ENCODE peak calls at places on chromosomes 3 and 15, in seven cellular contexts. L is K562, P is H1, U is GM12878, E is HepG2, Q is HCT116, R is SK-N-SH. G is an unnamed sample.

GRCh38 chr3:76826915-76827314 is 213.0 kb upstream of the ROBO2 start:
- DNase-seq in R (no peak), Q (no peak), E (no peak), U (no peak), L (no peak), P (no peak), G (no peak)

GRCh38 chr3:163809540-163809993 is 1268.7 kb downstream of the SI start:
- DNase-seq in Q (no peak), P (no peak), R (no peak), U (peak; percentile 57), L (no peak), E (no peak), G (no peak)

GRCh38 chr3:188788621-188789081 is 383.1 kb upstream of the TPRG1 start:
- DNase-seq in U (no peak), Q (no peak), R (no peak), E (no peak), P (no peak), L (no peak), G (no peak)

GRCh38 chr15:66884661-66885237 is 180.7 kb upstream of the SMAD3 start:
- DNase-seq in P (peak; percentile 27), Q (no peak), R (no peak), E (no peak), U (no peak), L (no peak), G (no peak)

GRCh38 chr15:31399544-31400171 is 73.0 kb downstream of the KLF13 start:
- DNase-seq in U (no peak), R (no peak), E (no peak), P (no peak), L (no peak), Q (no peak), G (no peak)

GRCh38 chr3:40593351-40593750 is 68.6 kb downstream of the ZNF621 start:
- DNase-seq in E (no peak), Q (no peak), R (no peak), U (no peak), L (no peak), P (no peak), G (no peak)

GRCh38 chr3:189685854-189686253 is 54.7 kb downstream of the TP63 start:
- DNase-seq in E (peak; percentile 5), R (no peak), U (no peak), L (no peak), Q (peak; percentile 2), P (no peak), G (no peak)

GRCh38 chr15:94066811-94067210 is 164.6 kb upstream of the MCTP2 start:
- DNase-seq in E (no peak), U (no peak), L (no peak), R (no peak), P (no peak), Q (no peak), G (no peak)

GRCh38 chr3:110166791-110167190 is 829.4 kb upstream of the DPPA4 start:
- DNase-seq in L (no peak), R (no peak), P (no peak), Q (no peak), U (no peak), E (no peak), G (no peak)

GRCh38 chr3:122786067-122786466 is 7.6 kb downstream of the HSPBAP1 start:
- DNase-seq in Q (no peak), R (no peak), U (no peak), E (peak; percentile 40), P (no peak), L (no peak), G (no peak)
- TF ChIP-seq JUND in Q (no peak), R (no peak), U (no peak), E (no peak), P (no peak), L (no peak), G (no peak)

GRCh38 chr3:151178208-151178845 is 24.7 kb downstream of the GPR171 start:
- DNase-seq in P (no peak), R (no peak), E (peak; percentile 97), Q (no peak), L (no peak), U (no peak), G (no peak)
- TF ChIP-seq JUND in P (no peak), R (no peak), E (no peak), Q (no peak), L (no peak), U (no peak), G (no peak)

GRCh38 chr15:50312636-50313035 is 42.4 kb downstream of the GABPB1 start:
- DNase-seq in U (no peak), Q (no peak), L (no peak), P (no peak), E (no peak), R (no peak), G (no peak)

GRCh38 chr15:50320504-50320903 is 34.5 kb downstream of the GABPB1 start:
- DNase-seq in R (no peak), L (no peak), Q (no peak), E (no peak), P (no peak), U (no peak), G (no peak)

GRCh38 chr15:50318697-50319096 is 36.3 kb downstream of the GABPB1 start:
- DNase-seq in L (no peak), R (no peak), E (no peak), P (no peak), U (no peak), Q (no peak), G (no peak)

GRCh38 chr15:50321680-50322079 is 33.3 kb downstream of the GABPB1 start:
- DNase-seq in Q (no peak), U (no peak), L (no peak), R (no peak), E (no peak), P (no peak), G (no peak)

DNA sequence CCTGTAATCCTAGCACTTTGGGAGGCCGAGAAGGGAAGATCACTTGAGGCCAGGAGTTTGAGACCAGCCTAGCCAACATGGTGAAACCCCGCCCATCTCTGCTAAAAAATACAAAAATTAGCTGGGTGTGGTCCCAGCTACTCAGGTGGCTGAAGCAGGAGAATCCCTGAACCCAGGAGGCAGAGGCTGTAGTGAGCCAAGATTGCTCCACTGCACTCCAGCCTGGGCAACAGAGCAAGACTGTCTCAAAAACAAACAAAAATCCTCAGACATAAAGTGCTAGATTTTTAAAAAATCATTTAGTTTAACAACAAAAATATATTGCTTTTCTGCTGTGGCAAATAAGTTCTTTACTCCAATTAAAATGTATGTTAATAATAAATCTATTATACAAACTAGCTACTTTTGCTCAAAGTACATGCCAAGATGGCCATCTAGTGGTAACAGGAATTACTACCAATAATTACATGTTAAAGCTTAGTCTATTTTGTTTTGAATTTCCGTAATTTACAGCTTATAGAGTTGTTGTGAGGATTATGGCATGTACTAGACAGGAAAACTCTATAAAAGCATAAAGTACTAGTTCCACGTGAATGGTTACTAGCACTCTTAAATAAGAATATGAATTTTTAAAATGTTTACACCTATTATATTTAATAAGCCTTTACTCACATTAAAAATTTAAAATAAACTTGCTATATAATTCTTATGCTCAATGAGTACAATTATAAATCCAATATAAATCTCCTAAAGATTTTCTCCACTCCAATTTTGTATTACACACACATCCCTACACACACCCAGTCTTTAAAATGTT is 39.0 kb downstream of the GABPB1 start:
- DNase-seq in R (peak; percentile 45), U (no peak), Q (peak; percentile 31), L (peak; percentile 19), E (peak; percentile 42), P (no peak), G (peak; percentile 4)
- TF ChIP-seq JUND in R (no peak), U (no peak), Q (no peak), L (no peak), E (no peak), P (no peak), G (no peak)

GRCh38 chr3:139358857-139359562 is 15.2 kb downstream of the MRPS22 start:
- DNase-seq in U (peak; percentile 11), L (no peak), R (no peak), E (no peak), P (no peak), Q (no peak), G (no peak)
- TF ChIP-seq JUND in U (no peak), L (no peak), R (no peak), E (no peak), P (no peak), Q (no peak), G (no peak)

GRCh38 chr3:185757176-185757575 is 67.7 kb downstream of the IGF2BP2 start:
- DNase-seq in P (no peak), E (no peak), Q (no peak), L (no peak), R (no peak), U (no peak), G (no peak)

GRCh38 chr3:185753354-185753753 is 71.5 kb downstream of the IGF2BP2 start:
- DNase-seq in L (no peak), U (no peak), E (no peak), R (no peak), Q (no peak), P (no peak), G (no peak)

GRCh38 chr3:185756477-185756876 is 68.4 kb downstream of the IGF2BP2 start:
- DNase-seq in E (no peak), P (no peak), L (no peak), U (no peak), Q (no peak), R (no peak), G (no peak)

GRCh38 chr3:185758912-185759311 is 65.9 kb downstream of the IGF2BP2 start:
- DNase-seq in L (no peak), R (no peak), E (peak; percentile 44), P (no peak), Q (no peak), U (no peak), G (no peak)

DNA sequence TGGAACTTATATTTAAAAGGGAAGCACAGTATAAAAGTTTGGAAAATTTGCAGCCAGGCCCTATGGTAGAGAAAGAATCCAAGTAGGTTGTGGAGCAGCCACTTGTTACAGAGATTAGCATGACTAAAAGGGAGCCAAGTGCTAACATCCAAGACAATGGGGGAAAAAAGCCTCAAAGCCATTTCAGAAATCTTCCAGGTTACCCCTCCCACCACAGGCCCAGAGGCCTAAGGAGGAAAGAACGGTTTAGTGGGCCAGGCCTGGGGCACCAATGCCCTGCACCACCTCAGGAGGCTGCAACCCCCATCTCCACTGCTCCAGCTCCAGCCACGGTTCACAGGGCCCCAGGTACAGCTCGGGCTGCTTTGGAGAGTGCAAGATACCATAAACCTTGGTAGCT is 69.9 kb downstream of the IGF2BP2 start:
- DNase-seq in E (no peak), P (no peak), Q (no peak), U (no peak), L (no peak), R (no peak), G (no peak)
- TF ChIP-seq JUND in E (no peak), P (no peak), Q (no peak), U (no peak), L (no peak), R (no peak), G (no peak)

DNA sequence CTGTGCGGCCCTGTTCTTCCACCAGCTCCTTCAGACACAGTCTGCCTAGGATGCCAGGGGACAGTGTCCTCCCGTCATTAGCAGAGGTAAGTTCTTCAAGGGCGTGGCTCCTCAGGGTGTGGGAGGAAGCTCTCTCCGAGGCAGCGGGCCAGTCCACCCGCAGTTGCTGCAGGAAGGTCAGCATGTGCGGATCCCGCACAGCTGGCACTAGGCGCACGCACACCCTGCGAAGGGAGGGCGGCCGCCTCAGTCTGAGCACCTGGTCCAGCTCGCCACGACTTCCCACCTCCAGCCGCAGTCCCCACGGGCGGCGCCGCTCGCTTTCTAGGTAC is 768 bp downstream of the DALRD3 start:
- DNase-seq in P (peak; percentile 61), E (no peak), L (peak; percentile 37), R (no peak), Q (no peak), U (no peak), G (no peak)
- TF ChIP-seq JUND in P (no peak), E (no peak), L (no peak), R (no peak), Q (no peak), U (no peak), G (no peak)